ENCODE peak calls at places on chromosomes 4 and X, in four cellular contexts. One of them, this sample, is unnamed. For H3K4me1, the result is how much of the 10 kb centered on the place peaks cover.

GRCh38 chr4:72468904-72469502 is 100.0 kb downstream of the ADAMTS3 start:
- DNase-seq in A673: peak
- DNase-seq in transverse colon: no peak
- DNase-seq in OCI-LY7: peak
- DNase-seq in this sample: no peak

GRCh38 chrX:123424546-123424945 is 240.5 kb downstream of the GRIA3 start:
- DNase-seq in A673: no peak
- DNase-seq in transverse colon: no peak
- DNase-seq in OCI-LY7: no peak
- DNase-seq in this sample: no peak

GRCh38 chrX:47232803-47233332 is at the start of gene USP11:
- DNase-seq in A673: peak
- DNase-seq in transverse colon: peak
- DNase-seq in OCI-LY7: peak
- DNase-seq in this sample: peak

GRCh38 chr4:3294401-3295241 is 1.8 kb downstream of the RGS12 start:
- DNase-seq in A673: no peak
- DNase-seq in transverse colon: no peak
- DNase-seq in OCI-LY7: no peak
- DNase-seq in this sample: no peak

GRCh38 chrX:56800801-56801200 is 71.8 kb downstream of the NBDY start:
- DNase-seq in A673: peak
- DNase-seq in transverse colon: peak
- DNase-seq in OCI-LY7: peak
- DNase-seq in this sample: no peak

GRCh38 chr4:129344058-129344457 is 248.1 kb downstream of the C4orf33 start:
- DNase-seq in A673: peak
- DNase-seq in transverse colon: peak
- DNase-seq in OCI-LY7: peak
- DNase-seq in this sample: peak

GRCh38 chr4:182917182-182918043 is at the start of gene DCTD:
- DNase-seq in A673: peak
- DNase-seq in transverse colon: peak
- DNase-seq in OCI-LY7: peak
- DNase-seq in this sample: peak

GRCh38 chr4:126916626-126917140 is 716.1 kb upstream of the INTU start:
- DNase-seq in A673: no peak
- DNase-seq in transverse colon: no peak
- DNase-seq in OCI-LY7: no peak
- DNase-seq in this sample: peak

GRCh38 chr4:160026720-160027119 is 923.8 kb downstream of the RAPGEF2 start:
- DNase-seq in A673: peak
- DNase-seq in transverse colon: no peak
- DNase-seq in OCI-LY7: no peak
- DNase-seq in this sample: no peak

GRCh38 chr4:145732416-145732815 is 52.5 kb downstream of the C4orf51 start:
- DNase-seq in A673: no peak
- DNase-seq in transverse colon: peak
- DNase-seq in OCI-LY7: no peak
- DNase-seq in this sample: no peak

GRCh38 chrX:103779156-103779555 is 2.5 kb downstream of the PLP1 start:
- DNase-seq in A673: no peak
- DNase-seq in transverse colon: no peak
- DNase-seq in OCI-LY7: no peak
- DNase-seq in this sample: no peak

GRCh38 chrX:19956923-19957322 is 33.9 kb downstream of the BCLAF3 start:
- DNase-seq in A673: no peak
- DNase-seq in transverse colon: no peak
- DNase-seq in OCI-LY7: no peak
- DNase-seq in this sample: peak

GRCh38 chr4:7625073-7625472 is 190.3 kb upstream of the PSAPL1 start:
- DNase-seq in A673: no peak
- DNase-seq in transverse colon: no peak
- DNase-seq in OCI-LY7: no peak
- DNase-seq in this sample: no peak

GRCh38 chr4:1714303-1715001 is 2.3 kb upstream of the SLBP start:
- DNase-seq in A673: peak
- DNase-seq in transverse colon: no peak
- DNase-seq in OCI-LY7: peak
- DNase-seq in this sample: no peak

GRCh38 chrX:69615779-69616519 is at the start of gene EDA:
- DNase-seq in A673: peak
- DNase-seq in transverse colon: peak
- DNase-seq in OCI-LY7: peak
- DNase-seq in this sample: peak

GRCh38 chr4:13635281-13635799 is 7.8 kb upstream of the BOD1L1 start:
- DNase-seq in A673: no peak
- DNase-seq in transverse colon: no peak
- DNase-seq in OCI-LY7: no peak
- DNase-seq in this sample: no peak

GRCh38 chr4:173182403-173182802 is 13.8 kb downstream of the GALNT7 start:
- DNase-seq in A673: no peak
- DNase-seq in transverse colon: no peak
- DNase-seq in OCI-LY7: no peak
- DNase-seq in this sample: no peak

GRCh38 chrX:55758033-55758432 is 40.5 kb downstream of the RRAGB start:
- DNase-seq in A673: no peak
- DNase-seq in transverse colon: no peak
- DNase-seq in OCI-LY7: no peak
- DNase-seq in this sample: no peak

GRCh38 chrX:9842541-9842940 is 56.3 kb downstream of the SHROOM2 start:
- DNase-seq in A673: no peak
- DNase-seq in transverse colon: peak
- DNase-seq in OCI-LY7: no peak
- DNase-seq in this sample: no peak

GRCh38 chrX:47204970-47205369 is 11.3 kb downstream of the UBA1 start:
- DNase-seq in A673: no peak
- DNase-seq in transverse colon: no peak
- DNase-seq in OCI-LY7: no peak
- DNase-seq in this sample: no peak

GRCh38 chrX:56588397-56589188 is 25.2 kb downstream of the UBQLN2 start:
- DNase-seq in A673: no peak
- DNase-seq in transverse colon: no peak
- DNase-seq in OCI-LY7: no peak
- DNase-seq in this sample: no peak

GRCh38 chr4:139768913-139769312 is 103.3 kb downstream of the MGST2 start:
- DNase-seq in A673: no peak
- DNase-seq in transverse colon: no peak
- DNase-seq in OCI-LY7: no peak
- DNase-seq in this sample: no peak

GRCh38 chr4:168744021-168744420 is 247.2 kb downstream of the PALLD start:
- DNase-seq in A673: no peak
- DNase-seq in transverse colon: no peak
- DNase-seq in OCI-LY7: no peak
- DNase-seq in this sample: no peak

GRCh38 chr4:153205757-153206156 is 1.5 kb downstream of the TRIM2 start:
- DNase-seq in A673: no peak
- DNase-seq in transverse colon: peak
- DNase-seq in OCI-LY7: no peak
- DNase-seq in this sample: no peak

GRCh38 chrX:107729558-107730297 is 45.9 kb downstream of the TSC22D3 start:
- DNase-seq in A673: no peak
- DNase-seq in transverse colon: no peak
- DNase-seq in OCI-LY7: no peak
- DNase-seq in this sample: no peak

GRCh38 chr4:115110191-115111166 is 2.9 kb downstream of the NDST4 start:
- DNase-seq in A673: peak
- DNase-seq in transverse colon: no peak
- DNase-seq in OCI-LY7: no peak
- DNase-seq in this sample: no peak

GRCh38 chr4:89590102-89590501 is 246.9 kb downstream of the SNCA start:
- DNase-seq in A673: no peak
- DNase-seq in transverse colon: no peak
- DNase-seq in OCI-LY7: no peak
- DNase-seq in this sample: no peak

GRCh38 chr4:114509340-114509739 is 89.3 kb upstream of the UGT8 start:
- DNase-seq in A673: no peak
- DNase-seq in transverse colon: no peak
- DNase-seq in OCI-LY7: no peak
- DNase-seq in this sample: no peak

GRCh38 chrX:153597351-153597750 is 1.6 kb downstream of the CCNQ start:
- DNase-seq in A673: no peak
- DNase-seq in transverse colon: no peak
- DNase-seq in OCI-LY7: no peak
- DNase-seq in this sample: no peak

GRCh38 chrX:153599192-153600031 is 473 bp upstream of the CCNQ start:
- DNase-seq in A673: peak
- DNase-seq in transverse colon: peak
- DNase-seq in OCI-LY7: peak
- DNase-seq in this sample: peak

GRCh38 chrX:153600921-153601320 is 2.0 kb upstream of the CCNQ start:
- DNase-seq in A673: no peak
- DNase-seq in transverse colon: no peak
- DNase-seq in OCI-LY7: no peak
- DNase-seq in this sample: no peak

GRCh38 chrX:153600032-153600373 is 1.1 kb upstream of the CCNQ start:
- DNase-seq in A673: no peak
- DNase-seq in transverse colon: no peak
- DNase-seq in OCI-LY7: peak
- DNase-seq in this sample: no peak

DNA sequence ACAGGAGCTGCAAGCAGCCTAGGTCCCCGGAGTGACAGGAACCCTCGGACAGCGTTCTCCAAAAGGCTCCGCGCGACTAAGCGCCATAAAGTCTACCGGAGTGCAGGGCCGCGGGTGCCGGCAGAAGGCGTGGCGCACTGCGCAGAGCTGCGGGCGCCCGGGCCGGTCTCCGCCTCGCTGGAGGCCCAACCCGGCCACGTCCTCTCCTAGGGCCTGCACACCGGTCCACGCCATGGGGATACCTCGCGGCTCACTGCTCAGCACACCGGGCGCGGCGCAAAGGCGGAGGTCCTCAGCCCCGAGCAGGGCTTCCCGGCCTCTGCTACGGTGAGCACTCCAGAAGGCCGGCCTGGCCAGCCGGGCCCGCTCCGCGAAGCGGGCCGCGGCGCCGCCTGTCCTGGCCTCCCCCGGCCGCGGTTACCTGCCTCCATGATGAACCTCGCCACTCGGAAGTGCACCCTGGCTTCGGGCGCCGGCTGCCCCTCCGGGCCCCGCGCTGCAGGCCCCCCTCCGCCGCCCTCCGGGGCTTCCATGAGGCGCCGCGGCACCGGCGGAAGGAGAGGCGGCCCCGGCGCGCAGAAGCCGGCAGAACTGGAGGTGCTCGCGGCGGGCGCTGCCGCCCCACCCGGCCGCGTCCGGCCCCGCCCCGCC is at the start of gene CCNQ:
- DNase-seq in A673: peak
- DNase-seq in transverse colon: peak
- DNase-seq in OCI-LY7: peak
- DNase-seq in this sample: no peak
- H3K27ac ChIP-seq in A673: peak
- H3K27ac ChIP-seq in transverse colon: peak
- H3K27ac ChIP-seq in OCI-LY7: peak
- H3K27ac ChIP-seq in this sample: peak

DNA sequence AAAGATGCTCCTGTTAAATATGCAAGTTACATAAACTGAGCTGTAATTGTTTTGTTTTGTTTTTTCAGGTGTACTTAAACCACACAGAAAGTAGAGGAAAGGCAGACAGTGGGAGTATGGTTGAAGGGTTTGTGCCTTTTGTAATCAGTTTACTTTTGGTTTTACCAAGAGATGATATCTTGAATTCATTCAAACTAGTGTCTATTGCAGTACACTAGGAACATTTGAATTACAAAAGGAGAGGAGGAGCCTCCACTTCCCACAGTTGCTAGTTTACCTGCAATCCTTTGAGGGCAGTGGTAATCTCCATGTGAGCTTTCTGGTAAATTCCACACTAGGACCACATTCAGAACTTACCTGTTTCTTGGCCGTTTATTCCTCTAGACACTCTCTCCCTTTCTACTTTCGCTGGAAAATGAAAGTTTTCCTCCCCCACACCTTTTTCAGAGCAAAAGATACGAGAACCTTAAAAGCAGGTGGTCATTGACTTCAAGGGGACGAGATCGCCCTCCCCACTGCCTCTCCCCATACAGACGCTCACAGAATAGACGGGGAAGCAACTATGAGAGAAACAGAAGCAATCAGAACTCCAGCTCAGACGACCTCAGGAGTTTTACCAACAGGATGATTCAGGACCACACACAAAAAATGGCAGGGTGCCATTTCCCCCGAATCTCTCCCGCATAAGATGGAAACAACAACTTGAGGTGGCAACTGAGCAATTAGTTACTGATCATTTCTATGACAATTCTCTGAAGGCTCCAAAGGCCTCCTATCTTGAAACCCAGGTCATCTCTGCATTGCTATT is 3.3 kb downstream of the RBM47 start:
- DNase-seq in A673: no peak
- DNase-seq in transverse colon: no peak
- DNase-seq in OCI-LY7: no peak
- DNase-seq in this sample: peak
- H3K4me1 ChIP-seq in A673: under half
- H3K4me1 ChIP-seq in transverse colon: under half
- H3K4me1 ChIP-seq in OCI-LY7: under half
- H3K4me1 ChIP-seq in this sample: under half

GRCh38 chr4:185729300-185729912 is 82.6 kb downstream of the SORBS2 start:
- DNase-seq in A673: no peak
- DNase-seq in transverse colon: no peak
- DNase-seq in OCI-LY7: no peak
- DNase-seq in this sample: no peak
- H3K27ac ChIP-seq in A673: no peak
- H3K27ac ChIP-seq in transverse colon: peak
- H3K27ac ChIP-seq in OCI-LY7: no peak
- H3K27ac ChIP-seq in this sample: no peak

DNA sequence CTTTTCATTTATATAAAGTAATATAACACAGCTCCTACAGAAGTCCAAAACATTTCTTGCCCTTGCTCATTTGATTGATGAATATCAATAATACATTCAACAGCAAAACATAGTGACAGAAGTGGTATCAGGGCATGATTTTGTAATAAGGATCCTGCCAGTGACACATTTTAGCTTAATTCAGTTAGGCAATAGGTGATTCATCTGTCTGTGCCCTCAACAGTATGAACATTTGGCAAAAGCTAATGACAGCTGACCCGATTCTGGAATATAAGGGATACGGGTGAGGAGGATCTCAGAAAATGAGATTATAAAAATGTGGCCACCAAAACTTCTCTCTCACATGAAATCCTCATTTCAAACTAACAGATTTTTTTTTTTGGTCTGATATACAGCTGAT is 294.0 kb downstream of the CAMK2D start:
- DNase-seq in A673: no peak
- DNase-seq in transverse colon: no peak
- DNase-seq in OCI-LY7: no peak
- DNase-seq in this sample: no peak
- H3K4me1 ChIP-seq in A673: under half
- H3K4me1 ChIP-seq in transverse colon: under half
- H3K4me1 ChIP-seq in OCI-LY7: under half
- H3K4me1 ChIP-seq in this sample: under half

DNA sequence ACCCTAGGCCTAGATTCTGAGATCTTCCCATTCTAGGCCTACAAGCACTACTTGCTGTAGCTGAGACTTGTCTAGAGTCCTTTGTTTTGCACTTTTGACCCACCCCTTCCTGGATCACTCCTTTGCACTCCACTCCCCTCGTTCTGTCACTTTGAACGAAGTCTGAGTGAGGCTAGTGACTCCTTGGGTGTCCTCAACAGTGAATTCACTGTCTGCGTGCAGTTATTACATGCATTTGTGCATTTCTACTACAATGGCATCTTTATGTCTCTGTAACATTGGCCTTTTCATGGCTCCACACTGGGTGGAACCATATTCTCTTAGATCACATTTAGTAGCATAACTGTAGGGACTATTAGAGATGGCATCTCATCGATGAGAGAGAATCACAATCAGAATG is 50.5 kb downstream of the OCRL start:
- DNase-seq in A673: no peak
- DNase-seq in transverse colon: no peak
- DNase-seq in OCI-LY7: no peak
- DNase-seq in this sample: no peak
- H3K27ac ChIP-seq in A673: no peak
- H3K27ac ChIP-seq in transverse colon: no peak
- H3K27ac ChIP-seq in OCI-LY7: no peak
- H3K27ac ChIP-seq in this sample: no peak

This sample was measured in testis.